ENCODE peak calls at places on chromosomes 3 and 15, in seven cellular contexts. One of them, this sample, is unnamed.

GRCh38 chr3:26312826-26313225 is 309.7 kb upstream of the LRRC3B start:
- DNase-seq in mammary epithelial cell: no peak
- DNase-seq in heart left ventricle: no peak
- DNase-seq in ascending aorta: no peak
- DNase-seq in cardiac fibroblast: no peak
- DNase-seq in K562: no peak
- DNase-seq in IMR-90: no peak
- DNase-seq in this sample: no peak

GRCh38 chr15:80736571-80736970 is 41.5 kb downstream of the ABHD17C start:
- DNase-seq in mammary epithelial cell: no peak
- DNase-seq in ascending aorta: no peak
- DNase-seq in IMR-90: peak
- DNase-seq in cardiac fibroblast: peak
- DNase-seq in heart left ventricle: no peak
- DNase-seq in K562: no peak
- DNase-seq in this sample: no peak

GRCh38 chr15:65638681-65639089 is 16.9 kb downstream of the SLC24A1 start:
- DNase-seq in K562: peak
- DNase-seq in mammary epithelial cell: peak
- DNase-seq in IMR-90: peak
- DNase-seq in heart left ventricle: no peak
- DNase-seq in ascending aorta: no peak
- DNase-seq in cardiac fibroblast: peak
- DNase-seq in this sample: peak

GRCh38 chr3:4492240-4493007 is 724 bp upstream of the ITPR1 start:
- DNase-seq in cardiac fibroblast: peak
- DNase-seq in heart left ventricle: peak
- DNase-seq in K562: peak
- DNase-seq in mammary epithelial cell: peak
- DNase-seq in ascending aorta: peak
- DNase-seq in IMR-90: peak
- DNase-seq in this sample: peak

GRCh38 chr3:52281980-52282801 is 3.7 kb upstream of the WDR82 start:
- DNase-seq in IMR-90: no peak
- DNase-seq in ascending aorta: no peak
- DNase-seq in K562: no peak
- DNase-seq in mammary epithelial cell: no peak
- DNase-seq in heart left ventricle: no peak
- DNase-seq in cardiac fibroblast: no peak
- DNase-seq in this sample: no peak

GRCh38 chr15:68319997-68320396 is 42.5 kb downstream of the FEM1B start:
- DNase-seq in ascending aorta: no peak
- DNase-seq in heart left ventricle: peak
- DNase-seq in IMR-90: no peak
- DNase-seq in K562: no peak
- DNase-seq in mammary epithelial cell: no peak
- DNase-seq in cardiac fibroblast: no peak
- DNase-seq in this sample: no peak

GRCh38 chr3:126355777-126356372 is 1.3 kb downstream of the KLF15 start:
- DNase-seq in IMR-90: peak
- DNase-seq in K562: peak
- DNase-seq in ascending aorta: peak
- DNase-seq in heart left ventricle: peak
- DNase-seq in mammary epithelial cell: no peak
- DNase-seq in cardiac fibroblast: peak
- DNase-seq in this sample: no peak

GRCh38 chr15:73962409-73962808 is 29.7 kb downstream of the STOML1 start:
- DNase-seq in ascending aorta: no peak
- DNase-seq in heart left ventricle: no peak
- DNase-seq in IMR-90: no peak
- DNase-seq in cardiac fibroblast: no peak
- DNase-seq in K562: no peak
- DNase-seq in mammary epithelial cell: no peak
- DNase-seq in this sample: no peak

GRCh38 chr15:92821491-92822116 is 78.5 kb upstream of the CHD2 start:
- DNase-seq in mammary epithelial cell: peak
- DNase-seq in IMR-90: peak
- DNase-seq in cardiac fibroblast: no peak
- DNase-seq in K562: no peak
- DNase-seq in heart left ventricle: no peak
- DNase-seq in ascending aorta: no peak
- DNase-seq in this sample: no peak

GRCh38 chr3:40801276-40801675 is 276.5 kb downstream of the ZNF621 start:
- DNase-seq in cardiac fibroblast: peak
- DNase-seq in IMR-90: no peak
- DNase-seq in K562: no peak
- DNase-seq in ascending aorta: no peak
- DNase-seq in heart left ventricle: no peak
- DNase-seq in mammary epithelial cell: peak
- DNase-seq in this sample: no peak

GRCh38 chr3:194285024-194285858 is 65.9 kb downstream of the CPN2 start:
- DNase-seq in IMR-90: peak
- DNase-seq in cardiac fibroblast: peak
- DNase-seq in ascending aorta: no peak
- DNase-seq in mammary epithelial cell: peak
- DNase-seq in heart left ventricle: no peak
- DNase-seq in K562: no peak
- DNase-seq in this sample: no peak

GRCh38 chr15:57667171-57667924 is 39.2 kb upstream of the POLR2M start:
- DNase-seq in mammary epithelial cell: peak
- DNase-seq in ascending aorta: no peak
- DNase-seq in IMR-90: peak
- DNase-seq in K562: no peak
- DNase-seq in heart left ventricle: no peak
- DNase-seq in cardiac fibroblast: peak
- DNase-seq in this sample: peak

GRCh38 chr3:55662683-55663082 is 175.6 kb upstream of the WNT5A start:
- DNase-seq in mammary epithelial cell: peak
- DNase-seq in ascending aorta: no peak
- DNase-seq in cardiac fibroblast: no peak
- DNase-seq in heart left ventricle: no peak
- DNase-seq in K562: no peak
- DNase-seq in IMR-90: peak
- DNase-seq in this sample: peak

GRCh38 chr3:138051946-138052802 is 42.2 kb downstream of the CLDN18 start:
- DNase-seq in ascending aorta: no peak
- DNase-seq in mammary epithelial cell: peak
- DNase-seq in heart left ventricle: peak
- DNase-seq in IMR-90: peak
- DNase-seq in K562: peak
- DNase-seq in cardiac fibroblast: peak
- DNase-seq in this sample: no peak

GRCh38 chr3:126466886-126467610 is 8.6 kb downstream of the ZXDC start:
- DNase-seq in IMR-90: no peak
- DNase-seq in heart left ventricle: no peak
- DNase-seq in K562: no peak
- DNase-seq in ascending aorta: no peak
- DNase-seq in cardiac fibroblast: no peak
- DNase-seq in mammary epithelial cell: no peak
- DNase-seq in this sample: no peak

GRCh38 chr3:46664188-46664970 is 29.1 kb downstream of the ALS2CL start:
- DNase-seq in IMR-90: no peak
- DNase-seq in K562: no peak
- DNase-seq in mammary epithelial cell: no peak
- DNase-seq in ascending aorta: no peak
- DNase-seq in heart left ventricle: no peak
- DNase-seq in cardiac fibroblast: no peak
- DNase-seq in this sample: no peak

GRCh38 chr3:193970773-193971206 is 165.2 kb upstream of the HES1 start:
- DNase-seq in IMR-90: no peak
- DNase-seq in ascending aorta: no peak
- DNase-seq in heart left ventricle: no peak
- DNase-seq in K562: no peak
- DNase-seq in mammary epithelial cell: peak
- DNase-seq in cardiac fibroblast: no peak
- DNase-seq in this sample: no peak

GRCh38 chr3:45987368-45988099 is 8.1 kb downstream of the FYCO1 start:
- DNase-seq in ascending aorta: no peak
- DNase-seq in IMR-90: peak
- DNase-seq in cardiac fibroblast: peak
- DNase-seq in K562: no peak
- DNase-seq in mammary epithelial cell: no peak
- DNase-seq in heart left ventricle: peak
- DNase-seq in this sample: no peak

GRCh38 chr15:67433495-67434099 is 87.3 kb upstream of the C15orf61 start:
- DNase-seq in cardiac fibroblast: peak
- DNase-seq in heart left ventricle: peak
- DNase-seq in IMR-90: peak
- DNase-seq in mammary epithelial cell: peak
- DNase-seq in ascending aorta: no peak
- DNase-seq in K562: peak
- DNase-seq in this sample: no peak

GRCh38 chr15:38520035-38520434 is 44.6 kb downstream of the RASGRP1 start:
- DNase-seq in ascending aorta: no peak
- DNase-seq in heart left ventricle: no peak
- DNase-seq in mammary epithelial cell: no peak
- DNase-seq in cardiac fibroblast: no peak
- DNase-seq in K562: no peak
- DNase-seq in IMR-90: no peak
- DNase-seq in this sample: no peak

DNA sequence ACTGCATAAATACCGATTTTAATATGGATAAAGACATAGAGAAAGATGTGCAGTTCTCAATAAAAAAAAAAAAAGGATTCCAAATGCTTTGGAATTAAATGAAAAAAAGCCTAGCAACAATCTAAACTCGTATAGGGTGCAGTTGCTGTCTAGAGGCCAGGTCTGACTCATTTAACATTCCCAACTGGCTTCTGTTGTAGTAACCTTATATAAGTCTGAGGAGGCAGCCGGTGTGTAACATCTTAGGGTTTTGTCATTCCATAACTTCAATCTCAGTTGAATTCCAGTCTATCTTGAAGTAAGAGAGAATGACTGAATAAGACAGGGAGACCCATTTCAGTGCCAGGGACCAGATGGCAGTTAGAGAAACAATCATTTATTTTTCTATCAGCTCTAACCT is 6.5 kb downstream of the PDCD10 start:
- DNase-seq in mammary epithelial cell: peak
- DNase-seq in IMR-90: peak
- DNase-seq in cardiac fibroblast: peak
- DNase-seq in ascending aorta: no peak
- DNase-seq in heart left ventricle: no peak
- DNase-seq in K562: no peak
- DNase-seq in this sample: peak
- H3K4me3 ChIP-seq in mammary epithelial cell: no peak
- H3K4me3 ChIP-seq in IMR-90: no peak
- H3K4me3 ChIP-seq in cardiac fibroblast: no peak
- H3K4me3 ChIP-seq in ascending aorta: no peak
- H3K4me3 ChIP-seq in heart left ventricle: no peak
- H3K4me3 ChIP-seq in K562: peak
- H3K4me3 ChIP-seq in this sample: no peak

DNA sequence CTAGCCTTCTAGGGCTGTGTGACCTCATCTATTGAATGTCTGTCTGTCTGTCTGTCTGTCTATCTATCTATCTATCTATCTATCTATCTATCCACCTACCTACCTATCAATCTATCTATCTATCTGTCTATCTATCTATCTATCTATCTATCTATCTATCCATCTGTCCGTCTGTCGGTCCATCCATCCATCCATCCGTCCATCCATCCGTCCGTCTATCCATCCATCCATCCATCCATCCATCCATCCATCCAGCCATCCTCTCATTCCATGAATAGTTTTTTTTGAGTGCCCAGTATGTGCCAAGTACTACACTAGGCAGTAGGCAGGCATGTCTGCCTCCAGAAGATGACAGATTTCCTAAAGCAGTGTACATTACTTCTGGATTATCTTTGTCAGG is 122.5 kb downstream of the FOXB1 start:
- DNase-seq in cardiac fibroblast: no peak
- DNase-seq in K562: no peak
- DNase-seq in IMR-90: no peak
- DNase-seq in heart left ventricle: no peak
- DNase-seq in mammary epithelial cell: no peak
- DNase-seq in ascending aorta: no peak
- DNase-seq in this sample: no peak
- H3K4me3 ChIP-seq in cardiac fibroblast: no peak
- H3K4me3 ChIP-seq in K562: no peak
- H3K4me3 ChIP-seq in IMR-90: no peak
- H3K4me3 ChIP-seq in heart left ventricle: no peak
- H3K4me3 ChIP-seq in mammary epithelial cell: no peak
- H3K4me3 ChIP-seq in ascending aorta: no peak
- H3K4me3 ChIP-seq in this sample: no peak

DNA sequence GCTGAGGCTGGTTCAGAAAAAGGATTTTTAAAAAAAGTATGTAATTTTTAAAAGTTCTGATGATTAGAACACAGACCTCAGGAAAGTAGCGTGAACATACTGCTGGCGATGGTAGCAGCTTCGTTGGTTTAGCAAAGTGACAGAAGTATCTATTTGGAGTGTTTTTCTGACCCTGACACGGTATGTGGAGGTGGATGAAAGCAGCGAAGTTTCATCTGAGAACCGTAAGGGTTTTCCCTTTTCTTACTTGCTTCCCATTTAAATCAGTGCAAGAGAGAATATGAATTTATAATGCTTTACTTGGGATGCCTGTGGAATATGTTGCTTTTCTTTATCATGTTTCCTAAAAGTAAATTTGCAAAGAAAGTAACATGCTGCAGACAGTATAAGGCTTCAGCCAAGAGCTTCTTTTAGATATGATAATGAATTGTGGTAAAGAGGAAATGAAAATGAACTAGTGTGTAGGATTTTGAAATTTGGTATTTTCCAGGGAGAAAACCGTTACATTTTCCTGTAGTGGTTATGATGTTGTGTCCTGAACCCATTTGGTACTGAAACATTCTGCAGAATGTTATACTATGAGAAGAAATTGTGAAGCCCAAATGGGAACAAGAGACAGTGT is 3.9 kb downstream of the CHST2 start:
- DNase-seq in ascending aorta: no peak
- DNase-seq in mammary epithelial cell: no peak
- DNase-seq in IMR-90: no peak
- DNase-seq in heart left ventricle: no peak
- DNase-seq in cardiac fibroblast: no peak
- DNase-seq in K562: no peak
- DNase-seq in this sample: no peak
- H3K4me3 ChIP-seq in ascending aorta: no peak
- H3K4me3 ChIP-seq in mammary epithelial cell: no peak
- H3K4me3 ChIP-seq in IMR-90: no peak
- H3K4me3 ChIP-seq in heart left ventricle: peak
- H3K4me3 ChIP-seq in cardiac fibroblast: no peak
- H3K4me3 ChIP-seq in K562: peak
- H3K4me3 ChIP-seq in this sample: no peak

DNA sequence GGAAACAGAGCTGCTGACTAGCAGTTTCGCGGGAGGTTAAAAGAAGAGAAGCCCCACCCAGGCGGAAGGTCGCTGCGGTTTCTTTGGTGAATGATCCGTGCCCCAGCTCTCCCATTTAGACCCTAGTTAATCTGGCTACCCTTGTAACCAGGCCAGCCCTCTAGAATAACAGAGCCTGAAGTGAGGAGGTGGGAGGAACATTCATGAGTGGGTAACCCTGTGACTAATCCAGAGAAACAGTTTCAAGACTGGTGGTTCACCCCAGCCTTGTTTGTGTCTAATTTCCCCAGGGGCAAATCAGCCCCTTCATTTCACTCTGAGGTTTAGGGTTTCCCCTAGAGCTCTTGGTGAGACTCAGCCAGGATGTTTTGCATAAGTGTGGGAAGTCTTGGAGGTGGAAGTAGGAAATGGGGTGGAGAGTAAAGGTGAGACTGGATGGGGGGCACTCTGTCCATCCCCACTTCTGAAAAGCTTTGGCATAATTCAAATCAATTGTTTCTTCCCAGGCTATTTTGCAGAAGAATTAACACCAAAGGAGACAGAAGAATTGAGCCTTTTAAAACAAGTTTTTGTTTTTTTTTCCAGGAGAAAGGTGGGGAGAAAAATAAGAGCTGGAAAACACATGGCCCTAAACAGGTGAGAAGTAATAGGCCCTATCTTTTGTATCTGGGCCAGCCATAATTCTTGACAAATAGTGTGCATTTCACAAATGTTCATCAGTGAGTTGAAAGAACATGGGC is 303.1 kb downstream of the RPLP1 start:
- DNase-seq in heart left ventricle: no peak
- DNase-seq in K562: no peak
- DNase-seq in mammary epithelial cell: peak
- DNase-seq in cardiac fibroblast: no peak
- DNase-seq in ascending aorta: no peak
- DNase-seq in IMR-90: no peak
- DNase-seq in this sample: no peak
- H3K4me3 ChIP-seq in heart left ventricle: no peak
- H3K4me3 ChIP-seq in K562: no peak
- H3K4me3 ChIP-seq in mammary epithelial cell: no peak
- H3K4me3 ChIP-seq in cardiac fibroblast: no peak
- H3K4me3 ChIP-seq in ascending aorta: no peak
- H3K4me3 ChIP-seq in IMR-90: no peak
- H3K4me3 ChIP-seq in this sample: no peak

This sample was measured in BJ.